ENCODE peak calls at places on chromosomes 11 and 22, in ten cellular contexts. U is iPS DF 6.9, S is iris pigment epithelial cell, R is NCI-H1048, B is GM13976, W is iPS DF 19.7, J is cardiac muscle cell, N is left ventricle myocardium inferior, X is AG09309, L is MCF 10A. E is an unnamed sample.

GRCh38 chr11:31794546-31794945 is 16.6 kb downstream of the PAX6 start:
- DNase-seq in U (no peak), S (no peak), R (no peak), B (no peak), W (no peak), J (no peak), N (no peak), X (no peak), L (no peak), E (no peak)

GRCh38 chr11:34425360-34425759 is 13.4 kb upstream of the CAT start:
- DNase-seq in U (no peak), S (no peak), R (no peak), B (no peak), W (no peak), J (no peak), N (no peak), X (no peak), L (no peak), E (no peak)

GRCh38 chr11:62152245-62153086 is 28.7 kb downstream of the INCENP start:
- DNase-seq in U (no peak), S (no peak), R (no peak), B (no peak), W (no peak), J (no peak), N (no peak), X (no peak), L (no peak), E (no peak)

GRCh38 chr22:32858121-32858703 is 56.7 kb downstream of the TIMP3 start:
- DNase-seq in U (no peak), S (no peak), R (no peak), B (no peak), W (no peak), J (no peak), N (no peak), X (no peak), L (no peak), E (no peak)

GRCh38 chr11:10490032-10490397 is 35.0 kb downstream of the AMPD3 start:
- DNase-seq in U (no peak), S (no peak), R (no peak), B (no peak), W (no peak), J (no peak), N (no peak), X (no peak), L (no peak), E (no peak)

GRCh38 chr11:62928011-62928410 is 6.8 kb upstream of the CHRM1 start:
- DNase-seq in U (no peak), S (no peak), R (no peak), B (no peak), W (no peak), J (no peak), N (no peak), X (no peak), L (no peak), E (peak; percentile 99)

GRCh38 chr11:64878223-64878493 is 263 bp downstream of the EHD1 start:
- DNase-seq in U (no peak), S (peak; percentile 57), R (no peak), B (no peak), W (no peak), J (no peak), N (no peak), X (no peak), L (no peak), E (no peak)

GRCh38 chr22:48264586-48264985 is 1502.1 kb downstream of the TBC1D22A start:
- DNase-seq in U (no peak), S (no peak), R (no peak), B (no peak), W (no peak), J (no peak), N (no peak), X (no peak), L (no peak), E (no peak)

GRCh38 chr22:30176431-30176830 is 70.1 kb downstream of the LIF start:
- DNase-seq in U (no peak), S (no peak), R (no peak), B (no peak), W (no peak), J (no peak), N (no peak), X (no peak), L (no peak), E (no peak)

GRCh38 chr22:24402460-24403192 is 24.8 kb upstream of the ADORA2A start:
- DNase-seq in U (no peak), S (peak; percentile 92), R (peak; percentile 45), B (peak; percentile 53), W (no peak), J (peak; percentile 89), N (peak; percentile 57), X (peak; percentile 90), L (peak; percentile 88), E (no peak)

GRCh38 chr11:29809121-29809520 is 207.7 kb downstream of the KCNA4 start:
- DNase-seq in U (no peak), S (no peak), R (no peak), B (no peak), W (no peak), J (peak; percentile 10), N (no peak), X (no peak), L (peak; percentile 30), E (no peak)

GRCh38 chr11:125390949-125391348 is 105.1 kb downstream of the FEZ1 start:
- DNase-seq in U (no peak), S (peak; percentile 21), R (no peak), B (no peak), W (no peak), J (peak; percentile 83), N (no peak), X (peak; percentile 25), L (no peak), E (no peak)

GRCh38 chr11:8603696-8604077 is 9.7 kb upstream of the STK33 start:
- DNase-seq in U (no peak), S (no peak), R (no peak), B (no peak), W (no peak), J (no peak), N (no peak), X (no peak), L (no peak), E (no peak)

GRCh38 chr11:71563401-71563800 is 2.0 kb upstream of the KRTAP5-10 start:
- DNase-seq in U (peak; percentile 31), S (peak; percentile 83), R (no peak), B (peak; percentile 83), W (peak; percentile 38), J (peak; percentile 63), N (no peak), X (peak; percentile 32), L (peak; percentile 58), E (no peak)

GRCh38 chr11:33391893-33392251 is 134.7 kb downstream of the HIPK3 start:
- DNase-seq in U (no peak), S (no peak), R (no peak), B (no peak), W (no peak), J (no peak), N (no peak), X (no peak), L (no peak), E (no peak)

GRCh38 chr22:39283312-39284141 is 35.9 kb downstream of the RPL3 start:
- DNase-seq in U (no peak), S (peak; percentile 31), R (no peak), B (no peak), W (no peak), J (peak; percentile 69), N (peak; percentile 63), X (no peak), L (no peak), E (no peak)

GRCh38 chr11:131773626-131774025 is 403.2 kb downstream of the NTM start:
- DNase-seq in U (no peak), S (peak; percentile 34), R (no peak), B (no peak), W (no peak), J (peak; percentile 21), N (no peak), X (no peak), L (no peak), E (no peak)

GRCh38 chr11:36467913-36468312 is 42.2 kb downstream of the TRAF6 start:
- DNase-seq in U (no peak), S (no peak), R (no peak), B (no peak), W (no peak), J (no peak), N (no peak), X (no peak), L (no peak), E (no peak)

GRCh38 chr11:20093775-20094174 is 66.5 kb downstream of the DBX1 start:
- DNase-seq in U (no peak), S (peak; percentile 70), R (no peak), B (no peak), W (no peak), J (no peak), N (no peak), X (no peak), L (no peak), E (no peak)

GRCh38 chr11:48052183-48053040 is 72.1 kb downstream of the PTPRJ start:
- DNase-seq in U (no peak), S (peak; percentile 65), R (no peak), B (no peak), W (peak; percentile 42), J (peak; percentile 57), N (no peak), X (peak; percentile 8), L (no peak), E (no peak)

GRCh38 chr11:73978576-73979086 is 4.0 kb downstream of the UCP2 start:
- DNase-seq in U (no peak), S (peak; percentile 15), R (no peak), B (no peak), W (no peak), J (no peak), N (no peak), X (no peak), L (no peak), E (no peak)

GRCh38 chr11:121246021-121246768 is 46.4 kb upstream of the SC5D start:
- DNase-seq in U (no peak), S (no peak), R (no peak), B (no peak), W (no peak), J (no peak), N (no peak), X (no peak), L (no peak), E (peak; percentile 82)

GRCh38 chr11:117625237-117625636 is 171.8 kb downstream of the DSCAML1 start:
- DNase-seq in U (no peak), S (no peak), R (no peak), B (no peak), W (no peak), J (no peak), N (no peak), X (no peak), L (no peak), E (no peak)

GRCh38 chr11:113628912-113629311 is 77.2 kb downstream of the TMPRSS5 start:
- DNase-seq in U (peak; percentile 72), S (no peak), R (no peak), B (no peak), W (peak; percentile 89), J (no peak), N (no peak), X (no peak), L (no peak), E (no peak)

GRCh38 chr22:37162221-37163095 is 12.7 kb upstream of the IL2RB start:
- DNase-seq in U (no peak), S (no peak), R (no peak), B (peak; percentile 87), W (no peak), J (no peak), N (no peak), X (no peak), L (no peak), E (no peak)